ENCODE peak calls at places on chromosome 4, in six cellular contexts. M is gastrocnemius medialis; F is astrocyte; Q is neuronal stem cell; Y is esophagus squamous epithelium; E is effector memory CD4-positive, alpha-beta T cell. U is an unnamed sample. For H3K4me1, the result is how much of the 10 kb centered on the place peaks cover.

GRCh38 chr4:145619639-145619996 is 433 bp downstream of the MMAA start:
- DNase-seq in E (peak), Q (no peak), Y (no peak), M (peak), F (peak), U (peak)

GRCh38 chr4:7325541-7325940 is 109.2 kb downstream of the PSAPL1 start:
- DNase-seq in E (no peak), M (no peak), F (no peak), Q (no peak), Y (no peak), U (no peak)

GRCh38 chr4:82861529-82861928 is 29.4 kb downstream of the SEC31A start:
- DNase-seq in F (no peak), Y (no peak), M (no peak), Q (no peak), E (no peak), U (no peak)

GRCh38 chr4:166493828-166494432 is 620.9 kb downstream of the TLL1 start:
- DNase-seq in Y (no peak), Q (no peak), M (no peak), E (no peak), F (peak), U (no peak)

GRCh38 chr4:92519727-92520126 is 216.0 kb downstream of the GRID2 start:
- DNase-seq in E (no peak), M (no peak), Y (no peak), F (no peak), Q (no peak), U (no peak)

GRCh38 chr4:64781737-64782326 is 372.6 kb upstream of the TECRL start:
- DNase-seq in M (no peak), F (no peak), E (no peak), Y (no peak), Q (peak), U (no peak)

GRCh38 chr4:8838911-8839431 is 32.7 kb downstream of the HMX1 start:
- DNase-seq in Q (no peak), F (no peak), E (no peak), M (no peak), Y (no peak), U (no peak)

GRCh38 chr4:165740911-165741310 is 132.1 kb upstream of the TLL1 start:
- DNase-seq in Q (no peak), Y (no peak), E (no peak), M (no peak), F (no peak), U (no peak)

GRCh38 chr4:186781032-186781917 is 57.6 kb upstream of the FAT1 start:
- DNase-seq in M (no peak), E (no peak), Q (no peak), Y (no peak), F (peak), U (no peak)

GRCh38 chr4:174259580-174259979 is 23.9 kb downstream of the FBXO8 start:
- DNase-seq in M (no peak), Q (no peak), E (no peak), F (no peak), Y (no peak), U (no peak)

GRCh38 chr4:159009521-159009920 is 93.4 kb upstream of the RAPGEF2 start:
- DNase-seq in F (no peak), Q (no peak), E (no peak), M (no peak), Y (no peak), U (no peak)
- H3K27ac ChIP-seq in F (no peak), Q (no peak), E (no peak), M (no peak), Y (no peak), U (no peak)

GRCh38 chr4:38115601-38116000 is 155.4 kb downstream of the PTTG2 start:
- DNase-seq in F (no peak), Q (no peak), E (no peak), M (no peak), Y (no peak), U (no peak)

GRCh38 chr4:38113551-38113950 is 153.4 kb downstream of the PTTG2 start:
- DNase-seq in Q (no peak), M (no peak), F (no peak), Y (no peak), E (no peak), U (no peak)

GRCh38 chr4:38114435-38114834 is 154.2 kb downstream of the PTTG2 start:
- DNase-seq in E (no peak), F (no peak), M (no peak), Q (peak), Y (no peak), U (no peak)

GRCh38 chr4:38119663-38120374 is 159.6 kb downstream of the PTTG2 start:
- DNase-seq in E (no peak), F (peak), Q (no peak), M (no peak), Y (no peak), U (no peak)

DNA sequence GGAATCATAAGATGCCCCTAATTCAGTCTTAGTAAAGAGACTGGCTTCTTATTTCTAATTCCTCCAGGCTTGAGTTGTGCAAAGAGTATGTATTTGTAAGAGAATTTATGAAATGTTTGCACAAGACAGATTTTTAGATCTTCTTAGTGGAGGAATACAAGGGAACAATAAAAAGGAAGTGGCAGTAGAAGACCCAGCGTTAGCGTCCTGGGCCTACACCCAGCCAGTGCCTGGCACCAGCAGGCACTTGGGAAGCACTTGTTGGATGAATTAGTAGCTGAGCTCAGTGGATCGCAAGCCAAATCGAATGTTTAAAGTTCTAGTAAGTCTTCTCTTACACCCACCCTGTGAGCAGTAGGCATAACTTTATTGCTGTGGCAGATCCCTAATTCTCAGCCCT is 157.4 kb downstream of the PTTG2 start:
- DNase-seq in Y (no peak), E (no peak), F (no peak), Q (no peak), M (no peak), U (no peak)
- H3K4me1 ChIP-seq in Y (under half), E (under half), F (under half), Q (under half), M (under half), U (under half)

GRCh38 chr4:25525896-25526295 is 129.8 kb upstream of the SLC34A2 start:
- DNase-seq in Q (no peak), M (no peak), Y (no peak), F (no peak), E (no peak), U (no peak)

GRCh38 chr4:25523405-25523804 is 132.2 kb upstream of the SLC34A2 start:
- DNase-seq in M (no peak), Y (no peak), Q (no peak), E (no peak), F (no peak), U (no peak)

GRCh38 chr4:25527044-25527443 is 128.6 kb upstream of the SLC34A2 start:
- DNase-seq in E (no peak), Q (no peak), F (no peak), M (no peak), Y (no peak), U (no peak)

GRCh38 chr4:25528391-25528790 is 127.3 kb upstream of the SLC34A2 start:
- DNase-seq in M (no peak), F (no peak), Y (no peak), Q (no peak), E (no peak), U (no peak)

GRCh38 chr4:25524616-25525146 is 131.0 kb upstream of the SLC34A2 start:
- DNase-seq in M (no peak), Y (no peak), E (no peak), Q (no peak), F (no peak), U (no peak)
- H3K27ac ChIP-seq in M (no peak), Y (no peak), E (no peak), Q (no peak), F (no peak), U (no peak)

GRCh38 chr4:156976147-156976546 is 4.5 kb upstream of the PDGFC start:
- DNase-seq in Q (no peak), M (no peak), E (no peak), Y (no peak), F (peak), U (no peak)

GRCh38 chr4:156972370-156972980 is 876 bp upstream of the PDGFC start:
- DNase-seq in M (no peak), F (no peak), E (no peak), Q (no peak), Y (no peak), U (no peak)

GRCh38 chr4:156981262-156981661 is 9.7 kb upstream of the PDGFC start:
- DNase-seq in Q (no peak), M (no peak), F (no peak), E (no peak), Y (no peak), U (no peak)

GRCh38 chr4:156974264-156974663 is 2.7 kb upstream of the PDGFC start:
- DNase-seq in F (peak), M (no peak), E (no peak), Q (no peak), Y (no peak), U (no peak)

GRCh38 chr4:156977435-156978160 is 6.0 kb upstream of the PDGFC start:
- DNase-seq in Y (no peak), F (peak), M (no peak), E (no peak), Q (no peak), U (no peak)
- H3K4me1 ChIP-seq in Y (under half), F (half or more), M (under half), E (under half), Q (under half), U (under half)

DNA sequence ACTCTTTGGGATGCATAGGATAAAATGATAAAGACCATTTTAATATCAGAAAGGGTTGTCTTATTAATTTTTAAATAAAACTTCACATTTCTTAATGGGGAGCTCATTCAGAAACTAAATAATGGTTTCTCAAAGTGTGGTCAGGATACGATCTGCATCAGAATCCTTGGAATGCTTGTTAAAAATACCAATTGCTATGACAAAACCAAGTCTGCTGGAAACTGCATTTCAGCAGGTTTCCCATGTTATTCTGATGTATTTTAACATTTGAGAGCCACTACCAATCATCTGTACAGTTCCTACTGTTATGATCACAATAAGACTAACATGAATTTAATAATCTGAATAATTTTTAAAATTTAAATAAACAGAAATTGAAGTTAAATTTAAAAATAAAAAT is 115.1 kb downstream of the SOWAHB start:
- DNase-seq in Y (no peak), Q (no peak), E (no peak), F (peak), M (no peak), U (no peak)
- H3K27ac ChIP-seq in Y (peak), Q (no peak), E (no peak), F (peak), M (no peak), U (no peak)

DNA sequence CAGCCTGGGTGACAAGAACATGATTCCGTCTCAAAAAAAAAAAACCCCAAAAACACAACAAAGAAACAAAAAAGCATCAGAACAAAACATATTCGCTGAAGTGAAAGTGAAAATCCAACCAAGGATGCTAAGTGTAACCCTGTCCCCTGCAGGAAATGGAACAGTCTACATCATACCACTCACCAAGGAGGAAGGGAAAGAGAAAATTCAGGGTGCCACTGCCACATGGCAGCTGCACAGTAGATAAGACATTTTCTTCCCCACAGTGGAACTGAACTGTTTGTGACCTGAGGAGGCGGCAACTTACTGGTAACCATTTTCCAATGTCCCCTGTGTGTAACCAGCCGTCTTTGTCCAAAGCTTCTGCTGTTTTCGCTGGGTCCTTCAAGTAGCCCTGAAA is 28.2 kb upstream of the CENPU start:
- DNase-seq in F (no peak), Q (no peak), E (no peak), Y (no peak), M (no peak), U (no peak)
- H3K4me1 ChIP-seq in F (under half), Q (under half), E (under half), Y (under half), M (half or more), U (under half)

U was measured in right atrium auricular region.